ENCODE peak calls at places on chromosomes 4 and X, in ten cellular contexts. R is NT2/D1, Y is MM.1S, C is bronchial epithelial cell, X is AG04450, H is BE2C, Q is AG10803, N is PC-3, B is LNCaP clone FGC, Z is fibroblast of the aortic adventitia. M is an unnamed sample.

GRCh38 chr4:55069248-55069647 is 56.1 kb downstream of the KDR start:
- DNase-seq in N (peak; percentile 18), Z (peak; percentile 54), Q (peak; percentile 17), Y (no peak), H (no peak), R (no peak), B (no peak), X (no peak), C (no peak), M (no peak)

GRCh38 chrX:23782455-23782854 is 518 bp upstream of the SAT1 start:
- DNase-seq in N (peak; percentile 48), X (no peak), R (no peak), C (no peak), Q (no peak), Z (no peak), H (no peak), B (no peak), Y (no peak), M (no peak)

GRCh38 chr4:156321203-156321602 is 367.5 kb upstream of the CTSO start:
- DNase-seq in R (no peak), Q (peak; percentile 76), N (peak; percentile 86), Y (no peak), X (peak; percentile 64), Z (peak; percentile 69), C (peak; percentile 95), B (no peak), H (no peak), M (no peak)

GRCh38 chr4:141643557-141643956 is 7.2 kb downstream of the IL15 start:
- DNase-seq in N (peak; percentile 92), B (no peak), C (peak; percentile 97), Q (peak; percentile 68), Z (peak; percentile 53), X (no peak), Y (no peak), H (no peak), R (no peak), M (no peak)

GRCh38 chr4:99615210-99615834 is 40.7 kb downstream of the MTTP start:
- DNase-seq in Y (no peak), X (no peak), B (no peak), Q (no peak), Z (no peak), H (no peak), R (no peak), C (no peak), N (no peak), M (peak; percentile 17)

GRCh38 chr4:124748965-124749364 is 36.4 kb upstream of the ANKRD50 start:
- DNase-seq in B (no peak), C (no peak), N (no peak), Y (no peak), X (no peak), Q (no peak), R (no peak), Z (no peak), H (no peak), M (no peak)

GRCh38 chrX:136816970-136817369 is 36.2 kb upstream of the ARHGEF6 start:
- DNase-seq in H (no peak), B (no peak), N (peak; percentile 56), Q (peak; percentile 52), C (peak; percentile 52), R (no peak), X (no peak), Z (peak; percentile 26), Y (no peak), M (no peak)

GRCh38 chrX:65581661-65582339 is 47.2 kb upstream of the LAS1L start:
- DNase-seq in Z (peak; percentile 77), R (peak; percentile 63), B (peak; percentile 27), X (peak; percentile 16), H (peak; percentile 27), Q (peak; percentile 56), C (peak; percentile 54), N (peak; percentile 85), Y (peak; percentile 64), M (peak; percentile 50)

GRCh38 chr4:95293014-95293413 is 255.8 kb downstream of the UNC5C start:
- DNase-seq in Q (no peak), Z (no peak), Y (peak; percentile 51), X (no peak), B (peak; percentile 30), H (no peak), R (no peak), N (no peak), C (no peak), M (no peak)

GRCh38 chrX:48681539-48682183 is 1.9 kb upstream of the WAS start:
- DNase-seq in Q (no peak), X (no peak), Y (no peak), N (no peak), B (no peak), C (no peak), Z (no peak), R (no peak), H (no peak), M (no peak)

GRCh38 chrX:48683411-48683982 is at the start of gene WAS:
- DNase-seq in H (no peak), Y (peak; percentile 56), X (no peak), R (no peak), B (no peak), C (no peak), N (no peak), Z (no peak), Q (no peak), M (no peak)

GRCh38 chrX:48685416-48685815 is 1.8 kb downstream of the WAS start:
- DNase-seq in H (no peak), Z (no peak), X (no peak), B (no peak), N (no peak), C (no peak), Q (no peak), R (no peak), Y (no peak), M (no peak)

GRCh38 chrX:48688531-48689142 is 5.0 kb downstream of the WAS start:
- DNase-seq in N (no peak), B (no peak), X (no peak), H (no peak), R (no peak), Y (no peak), Z (no peak), Q (no peak), C (no peak), M (no peak)

GRCh38 chrX:48684134-48684533 is 535 bp downstream of the WAS start:
- DNase-seq in B (no peak), R (no peak), H (no peak), Y (no peak), N (no peak), Z (no peak), Q (no peak), C (no peak), X (no peak), M (no peak)
- H3K4me3 ChIP-seq in B (no peak overlapping the region), R (no peak overlapping the region), H (no peak overlapping the region), Y (peak overlapping the region; percentile 77), N (no peak overlapping the region), Z (no peak overlapping the region), Q (no peak overlapping the region), C (no peak overlapping the region), X (no peak overlapping the region), M (no peak overlapping the region)

DNA sequence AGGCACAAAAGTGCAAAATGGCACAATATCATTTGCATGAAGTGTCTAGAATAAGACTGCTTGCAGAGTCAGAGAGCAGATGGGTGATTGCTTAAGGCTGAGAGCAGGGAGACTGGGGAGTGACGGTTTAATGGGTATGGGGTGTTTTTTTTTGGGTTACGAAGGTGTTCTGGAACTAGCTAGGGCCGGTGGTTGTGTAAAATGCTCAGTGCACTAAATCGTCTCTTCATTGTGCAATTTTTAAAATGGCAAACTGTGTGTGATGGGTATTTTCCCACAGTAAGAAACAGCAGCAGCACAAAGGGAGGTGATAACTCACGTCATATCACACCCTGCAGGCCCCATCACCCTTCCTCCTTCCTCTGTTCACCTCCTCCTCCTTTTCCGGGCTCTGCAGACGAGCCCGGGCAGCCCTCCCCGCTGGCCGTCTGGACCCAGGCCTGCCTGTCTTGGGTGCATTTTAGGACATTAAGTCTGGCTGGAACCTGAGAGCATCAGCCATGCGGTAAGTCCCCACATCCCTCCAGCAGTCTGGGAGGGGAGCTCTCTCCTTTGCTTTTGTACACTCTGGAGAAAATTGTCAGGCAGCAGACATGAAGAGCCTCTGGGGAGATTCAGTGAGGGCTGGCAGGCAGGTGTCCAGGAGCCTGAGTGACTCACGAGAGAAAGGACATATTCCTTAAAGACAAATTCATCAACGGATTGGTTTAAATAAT is 42.7 kb downstream of the ASMT start:
- DNase-seq in N (peak; percentile 25), X (no peak), B (no peak), C (peak; percentile 41), R (no peak), Z (peak; percentile 16), H (no peak), Q (peak; percentile 35), Y (no peak), M (peak; percentile 95)
- H3K4me3 ChIP-seq in N (no peak overlapping the region), X (no peak overlapping the region), B (no peak overlapping the region), C (no peak overlapping the region), R (no peak overlapping the region), Z (no peak overlapping the region), H (no peak overlapping the region), Q (no peak overlapping the region), Y (no peak overlapping the region), M (peak overlapping the region; percentile 31)

GRCh38 chr4:185761352-185762235 is 50.4 kb downstream of the SORBS2 start:
- DNase-seq in B (no peak), R (no peak), Z (peak; percentile 53), N (peak; percentile 56), Y (no peak), Q (no peak), H (no peak), C (peak; percentile 55), X (no peak), M (no peak)
- H3K4me3 ChIP-seq in B (no peak overlapping the region), R (no peak overlapping the region), Z (no peak overlapping the region), N (no peak overlapping the region), Y (no peak overlapping the region), Q (no peak overlapping the region), H (no peak overlapping the region), C (no peak overlapping the region), X (no peak overlapping the region), M (no peak overlapping the region)

GRCh38 chrX:71542411-71542810 is 9.5 kb downstream of the OGT start:
- DNase-seq in H (no peak), N (peak; percentile 68), B (no peak), Q (peak; percentile 77), R (no peak), Y (no peak), X (no peak), C (peak; percentile 78), Z (peak; percentile 83), M (no peak)

GRCh38 chrX:71542825-71543224 is 9.9 kb downstream of the OGT start:
- DNase-seq in C (no peak), B (no peak), X (no peak), H (no peak), Z (no peak), N (peak; percentile 20), R (no peak), Y (no peak), Q (no peak), M (no peak)

GRCh38 chrX:71545364-71545763 is 12.5 kb downstream of the OGT start:
- DNase-seq in R (no peak), Y (no peak), N (no peak), B (no peak), H (no peak), X (no peak), C (no peak), Q (no peak), Z (no peak), M (no peak)

GRCh38 chrX:71541546-71542022 is 8.7 kb downstream of the OGT start:
- DNase-seq in B (no peak), C (peak; percentile 71), Z (peak; percentile 77), X (no peak), H (no peak), Y (no peak), N (peak; percentile 46), Q (peak; percentile 77), R (no peak), M (no peak)

DNA sequence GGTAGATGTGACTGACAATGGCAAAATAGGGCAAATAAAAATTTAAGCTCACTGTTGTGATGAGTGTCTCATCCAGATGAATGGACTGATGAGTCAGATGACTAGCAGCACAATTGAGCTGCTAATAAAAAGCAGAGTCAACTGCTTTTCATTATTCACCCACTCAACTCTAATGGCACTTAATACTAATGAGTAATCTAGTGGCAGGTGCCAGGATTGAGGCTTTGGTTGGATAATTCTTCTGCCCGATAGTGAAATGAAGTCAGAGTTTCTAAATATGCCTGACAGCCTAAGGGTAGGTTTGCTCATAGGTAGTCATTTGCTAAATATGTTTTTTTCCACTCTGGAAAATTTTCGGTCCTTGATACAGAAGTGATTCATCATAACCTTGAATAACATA is 10.4 kb downstream of the OGT start:
- DNase-seq in Z (peak; percentile 85), Y (no peak), N (peak; percentile 95), R (no peak), X (no peak), H (no peak), B (no peak), Q (peak; percentile 75), C (peak; percentile 96), M (no peak)
- H3K4me3 ChIP-seq in Z (no peak overlapping the region), Y (no peak overlapping the region), N (peak overlapping the region; percentile 47), R (no peak overlapping the region), X (no peak overlapping the region), H (no peak overlapping the region), B (no peak overlapping the region), Q (no peak overlapping the region), C (no peak overlapping the region), M (no peak overlapping the region)